ENCODE peak calls at places on chromosomes 5 and 9, in four cellular contexts. C, Y, M and R are unnamed samples.

GRCh38 chr5:171419663-171420428 is 399 bp downstream of the FGF18 start:
- DNase-seq in C (peak), M (peak), Y (no peak), R (peak)

GRCh38 chr5:109911731-109912130 is 222.0 kb downstream of the MAN2A1 start:
- DNase-seq in M (no peak), Y (no peak), C (no peak), R (no peak)

GRCh38 chr5:50969207-50970145 is 303.0 kb downstream of the PARP8 start:
- DNase-seq in Y (no peak), M (peak), C (peak), R (no peak)

GRCh38 chr9:81455826-81456225 is 233.5 kb downstream of the TLE1 start:
- DNase-seq in C (no peak), M (no peak), Y (no peak), R (no peak)

GRCh38 chr5:133287500-133287899 is 235.7 kb downstream of the HSPA4 start:
- DNase-seq in Y (peak), C (peak), M (peak), R (peak)

GRCh38 chr9:134947265-134947955 is 29.7 kb upstream of the FCN1 start:
- DNase-seq in M (peak), C (no peak), Y (no peak), R (peak)

GRCh38 chr5:97098864-97099454 is 43.5 kb downstream of the LIX1 start:
- DNase-seq in M (peak), Y (peak), C (no peak), R (no peak)

GRCh38 chr9:7816021-7816420 is 16.4 kb upstream of the DMAC1 start:
- DNase-seq in C (no peak), M (no peak), Y (no peak), R (no peak)

GRCh38 chr9:130498298-130498917 is 53.6 kb downstream of the ASS1 start:
- DNase-seq in C (peak), Y (no peak), M (no peak), R (no peak)

GRCh38 chr5:173753307-173754168 is 134.6 kb upstream of the CPEB4 start:
- DNase-seq in Y (no peak), M (peak), C (peak), R (no peak)

GRCh38 chr5:133147815-133148634 is 96.2 kb downstream of the HSPA4 start:
- DNase-seq in Y (no peak), C (no peak), M (no peak), R (no peak)

GRCh38 chr5:133193794-133194193 is 142.0 kb downstream of the HSPA4 start:
- DNase-seq in C (no peak), Y (no peak), M (no peak), R (no peak)

GRCh38 chr9:38067611-38067891 is 1.5 kb downstream of the SHB start:
- DNase-seq in Y (no peak), C (peak), M (no peak), R (no peak)

GRCh38 chr9:128903871-128904371 is 16.9 kb upstream of the PHYHD1 start:
- DNase-seq in C (no peak), Y (no peak), M (no peak), R (no peak)

GRCh38 chr5:170631471-170632195 is 127.8 kb downstream of the KCNIP1 start:
- DNase-seq in C (peak), Y (no peak), M (peak), R (no peak)

GRCh38 chr5:176629853-176630680 is at the start of the genes EIF4E1B and SNCB:
- DNase-seq in Y (no peak), C (peak), M (peak), R (no peak)

GRCh38 chr9:95477441-95477840 is 39.3 kb downstream of the PTCH1 start:
- DNase-seq in Y (no peak), C (no peak), M (no peak), R (peak)

GRCh38 chr9:127214421-127215265 is 49.9 kb upstream of the GARNL3 start:
- DNase-seq in C (peak), M (peak), Y (peak), R (peak)

GRCh38 chr9:93676310-93677054 is 100.1 kb downstream of the PHF2 start:
- DNase-seq in C (no peak), Y (no peak), M (no peak), R (peak)

GRCh38 chr5:142864293-142865260 is 94.4 kb downstream of the ARHGAP26 start:
- DNase-seq in C (peak), M (no peak), Y (no peak), R (no peak)

GRCh38 chr9:111842313-111842712 is 47.6 kb upstream of the SHOC1 start:
- DNase-seq in Y (no peak), M (no peak), C (no peak), R (no peak)

GRCh38 chr5:123752576-123752975 is 240.6 kb downstream of the CSNK1G3 start:
- DNase-seq in M (no peak), Y (no peak), C (no peak), R (no peak)

GRCh38 chr5:142697846-142698245 is 12.0 kb upstream of the FGF1 start:
- DNase-seq in M (peak), Y (peak), C (no peak), R (no peak)

GRCh38 chr5:179980767-179981166 is 73.1 kb upstream of the TBC1D9B start:
- DNase-seq in C (no peak), M (peak), Y (no peak), R (no peak)

GRCh38 chr9:4497855-4498254 is 7.6 kb downstream of the SLC1A1 start:
- DNase-seq in C (peak), Y (peak), M (no peak), R (no peak)

GRCh38 chr9:87499455-87500015 is 1.9 kb downstream of the DAPK1 start:
- DNase-seq in C (peak), M (no peak), Y (no peak), R (no peak)

GRCh38 chr5:34044950-34045525 is 2.0 kb upstream of the C1QTNF3 start:
- DNase-seq in C (no peak), M (no peak), Y (no peak), R (no peak)

GRCh38 chr5:143026380-143026779 is 256.2 kb downstream of the ARHGAP26 start:
- DNase-seq in M (peak), Y (no peak), C (peak), R (no peak)

GRCh38 chr9:33294670-33295432 is 4.5 kb downstream of the NFX1 start:
- DNase-seq in C (no peak), Y (no peak), M (no peak), R (no peak)

GRCh38 chr5:61115968-61116367 is 46.3 kb downstream of the SMIM15 start:
- DNase-seq in Y (no peak), C (no peak), M (no peak), R (no peak)

GRCh38 chr5:88942967-88943291 is 59.9 kb upstream of the MEF2C start:
- DNase-seq in C (no peak), Y (no peak), M (no peak), R (no peak)

GRCh38 chr9:37899041-37899440 is 4.9 kb downstream of the SLC25A51 start:
- DNase-seq in M (no peak), Y (no peak), C (no peak), R (no peak)

GRCh38 chr5:1897386-1897785 is 14.7 kb upstream of the IRX4 start:
- DNase-seq in C (no peak), Y (no peak), M (no peak), R (no peak)

GRCh38 chr5:114695292-114695904 is 333.5 kb downstream of the KCNN2 start:
- DNase-seq in C (no peak), Y (no peak), M (no peak), R (no peak)